ENCODE peak calls at places on chromosomes 3 and 15, in seven cellular contexts. One of them, this sample, is unnamed.

GRCh38 chr3:108281670-108282069 is 14.7 kb upstream of the HHLA2 start:
- DNase-seq in GOT3: no peak
- DNase-seq in ACHN: no peak
- DNase-seq in DMS 273 treated with DMSO at 0.1 percent for 48 hours: no peak
- DNase-seq in HCT116: no peak
- DNase-seq in natural killer cell: no peak
- DNase-seq in NCI-H1092 treated with DMSO at 0.1 percent for 48 hours: no peak
- DNase-seq in this sample: no peak

GRCh38 chr15:58805095-58805494 is 34.0 kb downstream of the MINDY2 start:
- DNase-seq in GOT3: no peak
- DNase-seq in DMS 273 treated with DMSO at 0.1 percent for 48 hours: no peak
- DNase-seq in natural killer cell: no peak
- DNase-seq in ACHN: no peak
- DNase-seq in NCI-H1092 treated with DMSO at 0.1 percent for 48 hours: no peak
- DNase-seq in HCT116: no peak
- DNase-seq in this sample: no peak

GRCh38 chr15:71748327-71748726 is 62.0 kb upstream of the NR2E3 start:
- DNase-seq in NCI-H1092 treated with DMSO at 0.1 percent for 48 hours: no peak
- DNase-seq in DMS 273 treated with DMSO at 0.1 percent for 48 hours: no peak
- DNase-seq in GOT3: no peak
- DNase-seq in HCT116: peak; percentile 62
- DNase-seq in ACHN: peak; percentile 90
- DNase-seq in natural killer cell: no peak
- DNase-seq in this sample: no peak

GRCh38 chr15:87715252-87715651 is 541.3 kb downstream of the NTRK3 start:
- DNase-seq in GOT3: no peak
- DNase-seq in HCT116: no peak
- DNase-seq in ACHN: no peak
- DNase-seq in NCI-H1092 treated with DMSO at 0.1 percent for 48 hours: no peak
- DNase-seq in natural killer cell: no peak
- DNase-seq in DMS 273 treated with DMSO at 0.1 percent for 48 hours: no peak
- DNase-seq in this sample: no peak

GRCh38 chr3:195897853-195898415 is 10.4 kb downstream of the TNK2 start:
- DNase-seq in GOT3: no peak
- DNase-seq in NCI-H1092 treated with DMSO at 0.1 percent for 48 hours: peak; percentile 2
- DNase-seq in ACHN: peak; percentile 19
- DNase-seq in HCT116: no peak
- DNase-seq in DMS 273 treated with DMSO at 0.1 percent for 48 hours: no peak
- DNase-seq in natural killer cell: no peak
- DNase-seq in this sample: no peak

GRCh38 chr3:67094769-67095168 is 96.7 kb downstream of the KBTBD8 start:
- DNase-seq in DMS 273 treated with DMSO at 0.1 percent for 48 hours: no peak
- DNase-seq in NCI-H1092 treated with DMSO at 0.1 percent for 48 hours: no peak
- DNase-seq in HCT116: no peak
- DNase-seq in GOT3: no peak
- DNase-seq in natural killer cell: no peak
- DNase-seq in ACHN: no peak
- DNase-seq in this sample: no peak

GRCh38 chr15:66952756-66953522 is 112.5 kb upstream of the SMAD3 start:
- DNase-seq in HCT116: no peak
- DNase-seq in NCI-H1092 treated with DMSO at 0.1 percent for 48 hours: no peak
- DNase-seq in ACHN: no peak
- DNase-seq in GOT3: no peak
- DNase-seq in natural killer cell: no peak
- DNase-seq in DMS 273 treated with DMSO at 0.1 percent for 48 hours: no peak
- DNase-seq in this sample: no peak

GRCh38 chr3:195394024-195394423 is 48.8 kb downstream of the ACAP2 start:
- DNase-seq in NCI-H1092 treated with DMSO at 0.1 percent for 48 hours: no peak
- DNase-seq in DMS 273 treated with DMSO at 0.1 percent for 48 hours: no peak
- DNase-seq in natural killer cell: no peak
- DNase-seq in ACHN: no peak
- DNase-seq in GOT3: no peak
- DNase-seq in HCT116: no peak
- DNase-seq in this sample: no peak

GRCh38 chr3:8621872-8622271 is 22.7 kb downstream of the SSUH2 start:
- DNase-seq in DMS 273 treated with DMSO at 0.1 percent for 48 hours: no peak
- DNase-seq in HCT116: no peak
- DNase-seq in GOT3: no peak
- DNase-seq in ACHN: no peak
- DNase-seq in natural killer cell: no peak
- DNase-seq in NCI-H1092 treated with DMSO at 0.1 percent for 48 hours: no peak
- DNase-seq in this sample: no peak

GRCh38 chr3:134949150-134949549 is 154.1 kb downstream of the EPHB1 start:
- DNase-seq in GOT3: no peak
- DNase-seq in HCT116: no peak
- DNase-seq in DMS 273 treated with DMSO at 0.1 percent for 48 hours: no peak
- DNase-seq in NCI-H1092 treated with DMSO at 0.1 percent for 48 hours: no peak
- DNase-seq in natural killer cell: no peak
- DNase-seq in ACHN: no peak
- DNase-seq in this sample: no peak

GRCh38 chr3:36876181-36876936 is 68.5 kb downstream of the TRANK1 start:
- DNase-seq in HCT116: no peak
- DNase-seq in NCI-H1092 treated with DMSO at 0.1 percent for 48 hours: no peak
- DNase-seq in GOT3: no peak
- DNase-seq in natural killer cell: peak; percentile 49
- DNase-seq in DMS 273 treated with DMSO at 0.1 percent for 48 hours: no peak
- DNase-seq in ACHN: no peak
- DNase-seq in this sample: no peak

GRCh38 chr15:56815247-56815646 is 81.9 kb upstream of the ZNF280D start:
- DNase-seq in DMS 273 treated with DMSO at 0.1 percent for 48 hours: no peak
- DNase-seq in natural killer cell: no peak
- DNase-seq in HCT116: peak; percentile 87
- DNase-seq in NCI-H1092 treated with DMSO at 0.1 percent for 48 hours: no peak
- DNase-seq in GOT3: no peak
- DNase-seq in ACHN: no peak
- DNase-seq in this sample: no peak

GRCh38 chr3:129794319-129795201 is 99.0 kb downstream of the TMCC1 start:
- DNase-seq in NCI-H1092 treated with DMSO at 0.1 percent for 48 hours: peak; percentile 32
- DNase-seq in HCT116: peak; percentile 88
- DNase-seq in natural killer cell: no peak
- DNase-seq in DMS 273 treated with DMSO at 0.1 percent for 48 hours: peak; percentile 23
- DNase-seq in GOT3: no peak
- DNase-seq in ACHN: peak; percentile 70
- DNase-seq in this sample: no peak

GRCh38 chr15:42138968-42139386 is 17.5 kb downstream of the PLA2G4F start:
- DNase-seq in ACHN: no peak
- DNase-seq in NCI-H1092 treated with DMSO at 0.1 percent for 48 hours: no peak
- DNase-seq in natural killer cell: no peak
- DNase-seq in GOT3: no peak
- DNase-seq in HCT116: no peak
- DNase-seq in DMS 273 treated with DMSO at 0.1 percent for 48 hours: no peak
- DNase-seq in this sample: peak; percentile 6

This sample was measured in activated B cell treated with CpG ODN at 0.5 μM for 24 hours.